ENCODE peak calls at places on chromosomes 11 and 22, in four cellular contexts. B is MM.1S, K is putamen, W is cardiac fibroblast. E is an unnamed sample.
A peak's percentile ranks its signal among the peaks of the same experiment; 100 is the strongest.

GRCh38 chr11:103078710-103079109 is 13.2 kb downstream of the DCUN1D5 start:
- DNase-seq in W (no peak), B (no peak), K (no peak), E (no peak)

GRCh38 chr22:44809456-44809855 is 57.1 kb downstream of the ARHGAP8 start:
- DNase-seq in K (no peak), B (no peak), W (no peak), E (no peak)

GRCh38 chr11:15189646-15190365 is 75.1 kb downstream of the INSC start:
- DNase-seq in K (no peak), W (no peak), B (no peak), E (no peak)

GRCh38 chr22:41762980-41763779 is 37.3 kb upstream of the CCDC134 start:
- DNase-seq in B (peak; percentile 61), K (peak; percentile 42), W (peak; percentile 21), E (no peak)

GRCh38 chr11:19628018-19628417 is 84.6 kb upstream of the NAV2 start:
- DNase-seq in K (no peak), W (peak; percentile 89), B (no peak), E (no peak)

GRCh38 chr11:76207642-76208378 is 1.5 kb upstream of the WNT11 start:
- DNase-seq in B (peak; percentile 79), K (peak; percentile 74), W (peak; percentile 77), E (peak; percentile 78)

GRCh38 chr22:28788601-28789000 is 11.8 kb downstream of the XBP1 start:
- DNase-seq in B (no peak), K (no peak), W (no peak), E (no peak)

GRCh38 chr11:39732002-39732401 is 1727.5 kb downstream of the LRRC4C start:
- DNase-seq in B (peak; percentile 14), K (no peak), W (no peak), E (no peak)

GRCh38 chr11:102530558-102530957 is at the start of gene MMP7:
- DNase-seq in K (no peak), B (no peak), W (peak; percentile 62), E (no peak)

GRCh38 chr11:61126266-61126665 is 24.0 kb downstream of the CD5 start:
- DNase-seq in B (no peak), W (peak; percentile 17), K (no peak), E (no peak)

GRCh38 chr22:50676211-50676636 is 3.6 kb downstream of the SHANK3 start:
- DNase-seq in W (no peak), K (no peak), B (no peak), E (no peak)

GRCh38 chr11:121452609-121453150 is at the start of gene SORL1-AS1:
- DNase-seq in K (no peak), B (no peak), W (no peak), E (peak; percentile 92)

GRCh38 chr22:41178425-41178975 is 26.6 kb upstream of the L3MBTL2 start:
- DNase-seq in W (no peak), B (no peak), K (peak; percentile 56), E (no peak)

GRCh38 chr22:45830531-45831245 is 146.3 kb downstream of the WNT7B start:
- DNase-seq in K (no peak), B (no peak), W (peak; percentile 64), E (no peak)

GRCh38 chr11:77346906-77347603 is 45.6 kb upstream of the GDPD4 start:
- DNase-seq in K (no peak), B (no peak), W (peak; percentile 52), E (no peak)

GRCh38 chr22:40685406-40685805 is 6.1 kb downstream of the MCHR1 start:
- DNase-seq in W (no peak), K (no peak), B (no peak), E (peak; percentile 52)

GRCh38 chr11:45657496-45658260 is 7.7 kb downstream of the CHST1 start:
- DNase-seq in B (no peak), K (no peak), W (no peak), E (no peak)

GRCh38 chr22:31595271-31595670 is 66.7 kb downstream of the PISD start:
- DNase-seq in B (no peak), K (no peak), W (no peak), E (no peak)

GRCh38 chr11:73334244-73335203 is 26.4 kb downstream of the ARHGEF17 start:
- DNase-seq in K (no peak), W (peak; percentile 88), B (no peak), E (no peak)

GRCh38 chr11:67062526-67063373 is 6.1 kb downstream of the RHOD start:
- DNase-seq in K (no peak), B (no peak), W (no peak), E (no peak)

GRCh38 chr22:36901411-36902142 is 11.9 kb upstream of the CSF2RB start:
- DNase-seq in K (no peak), B (peak; percentile 78), W (no peak), E (no peak)

GRCh38 chr11:69640995-69641581 is at the start of gene CCND1:
- DNase-seq in W (peak; percentile 95), B (peak; percentile 82), K (peak; percentile 58), E (peak; percentile 40)

GRCh38 chr22:46002757-46003270 is 25.9 kb upstream of the WNT7B start:
- DNase-seq in W (peak; percentile 61), B (no peak), K (no peak), E (no peak)

GRCh38 chr11:119205574-119206511 is at the start of gene CBL:
- DNase-seq in B (peak; percentile 89), W (peak; percentile 92), K (peak; percentile 94), E (peak; percentile 95)

GRCh38 chr11:29333993-29334780 is 682.6 kb downstream of the KCNA4 start:
- DNase-seq in B (peak; percentile 38), W (peak; percentile 84), K (peak; percentile 6), E (no peak)

GRCh38 chr22:29814003-29814402 is 24.1 kb downstream of the ASCC2 start:
- DNase-seq in W (no peak), B (no peak), K (no peak), E (no peak)

GRCh38 chr22:28771195-28771791 is 1.2 kb upstream of the CCDC117 start:
- DNase-seq in K (no peak), B (no peak), W (no peak), E (no peak)

GRCh38 chr11:36088234-36088975 is 144.5 kb downstream of the LDLRAD3 start:
- DNase-seq in W (peak; percentile 35), K (no peak), B (no peak), E (no peak)

GRCh38 chr11:6481924-6482275 is 599 bp downstream of the TIMM10B start:
- DNase-seq in W (peak; percentile 24), B (no peak), K (no peak), E (no peak)

GRCh38 chr11:62792193-62792575 is 378 bp upstream of the TMEM223 start:
- DNase-seq in B (no peak), K (no peak), W (no peak), E (no peak)

GRCh38 chr11:77039491-77040400 is 5.5 kb downstream of the B3GNT6 start:
- DNase-seq in K (no peak), W (peak; percentile 56), B (no peak), E (peak; percentile 23)

GRCh38 chr11:1553808-1554594 is 18.1 kb downstream of the DUSP8 start:
- DNase-seq in W (no peak), K (no peak), B (no peak), E (no peak)

GRCh38 chr22:47816121-47816915 is 1053.9 kb downstream of the TBC1D22A start:
- DNase-seq in B (no peak), K (no peak), W (no peak), E (no peak)

E was measured in CD4-positive, alpha-beta memory T cell.